ENCODE peak calls at places on chromosomes 13 and 19, in five cellular contexts. D is activated naive CD4-positive, alpha-beta T cell treated with anti-CD3 and anti-CD28 coated beads for 36 hours; Q is Right ventricle myocardium superior; C is stimulated activated CD4-positive, alpha-beta T cell treated with anti-CD3 and anti-CD28 coated beads, Interleukin-4, amount 100 ng/mL, for 1 hour; L is D721Med. H is an unnamed sample.
A peak's percentile ranks its signal among the peaks of the same experiment; 100 is the strongest.

GRCh38 chr13:77507931-77508776 is 27.4 kb upstream of the SCEL start:
- DNase-seq in D (no peak), Q (no peak), C (no peak), L (no peak), H (no peak)

GRCh38 chr13:50261502-50261901 is 246.3 kb downstream of the KCNRG start:
- DNase-seq in D (no peak), Q (no peak), C (no peak), L (no peak), H (no peak)

GRCh38 chr13:33351324-33351723 is 65.8 kb upstream of the STARD13 start:
- DNase-seq in D (no peak), Q (no peak), C (no peak), L (no peak), H (no peak)

GRCh38 chr19:48841571-48841970 is 5.3 kb upstream of the HSD17B14 start:
- DNase-seq in D (no peak), Q (no peak), C (no peak), L (no peak), H (no peak)

GRCh38 chr19:55369651-55370304 is 485 bp downstream of the IL11 start:
- DNase-seq in D (peak; percentile 41), Q (no peak), C (peak; percentile 41), L (peak; percentile 93), H (no peak)

GRCh38 chr19:17340302-17340870 is 3.0 kb downstream of the GTPBP3 start:
- DNase-seq in D (no peak), Q (no peak), C (no peak), L (no peak), H (no peak)

GRCh38 chr19:48445256-48445605 is 552 bp upstream of the GRWD1 start:
- DNase-seq in D (peak; percentile 26), Q (no peak), C (no peak), L (peak; percentile 68), H (no peak)

GRCh38 chr13:110411316-110412105 is 104.4 kb downstream of the COL4A2 start:
- DNase-seq in D (no peak), Q (no peak), C (no peak), L (no peak), H (no peak)

GRCh38 chr19:54190942-54191670 is at the start of gene TSEN34:
- DNase-seq in D (no peak), Q (peak; percentile 93), C (peak; percentile 87), L (no peak), H (peak; percentile 91)

GRCh38 chr13:55000043-55000442 is 1971.4 kb downstream of the OLFM4 start:
- DNase-seq in D (no peak), Q (no peak), C (no peak), L (no peak), H (no peak)

GRCh38 chr19:38849746-38850230 is at the start of gene HNRNPL:
- DNase-seq in D (peak; percentile 100), Q (no peak), C (peak; percentile 98), L (peak; percentile 69), H (peak; percentile 99)

GRCh38 chr13:85204668-85205344 is 594.4 kb downstream of the SLITRK6 start:
- DNase-seq in D (no peak), Q (no peak), C (no peak), L (no peak), H (no peak)

GRCh38 chr19:43526884-43527859 is at the start of gene ETHE1:
- DNase-seq in D (peak; percentile 73), Q (peak; percentile 92), C (peak; percentile 79), L (peak; percentile 71), H (peak; percentile 90)

GRCh38 chr13:49838989-49839388 is 46.5 kb upstream of the KPNA3 start:
- DNase-seq in D (no peak), Q (no peak), C (no peak), L (no peak), H (no peak)

GRCh38 chr13:77038907-77039470 is 12.0 kb upstream of the FBXL3 start:
- DNase-seq in D (no peak), Q (no peak), C (no peak), L (no peak), H (no peak)

GRCh38 chr19:38090561-38090960 is 133.5 kb downstream of the DPF1 start:
- DNase-seq in D (no peak), Q (peak; percentile 60), C (no peak), L (no peak), H (peak; percentile 24)

GRCh38 chr19:39413903-39414608 is 1.6 kb downstream of the PLEKHG2 start:
- DNase-seq in D (peak; percentile 35), Q (peak; percentile 60), C (no peak), L (no peak), H (peak; percentile 46)

GRCh38 chr19:6020972-6021805 is 43.2 kb upstream of the RANBP3 start:
- DNase-seq in D (no peak), Q (no peak), C (no peak), L (no peak), H (peak; percentile 16)